ENCODE peak calls at places on chromosomes 11 and 22, in seven cellular contexts. B is astrocyte of the spinal cord, I is breast epithelium, G is ovary, Q is AG09309, C is choroid plexus epithelial cell, J is mesendoderm. R is an unnamed sample.

GRCh38 chr22:42966389-42966998 is 48.5 kb downstream of the PACSIN2 start:
- DNase-seq in Q (no peak), I (no peak), B (no peak), C (no peak), J (no peak), G (no peak), R (no peak)

GRCh38 chr22:20783844-20784723 is 10.2 kb downstream of the SERPIND1 start:
- DNase-seq in I (no peak), B (peak; percentile 70), J (peak; percentile 83), C (peak; percentile 86), Q (no peak), G (no peak), R (no peak)

GRCh38 chr11:134442246-134442645 is 30.2 kb upstream of the B3GAT1 start:
- DNase-seq in J (no peak), C (no peak), I (no peak), B (no peak), G (no peak), Q (no peak), R (no peak)

GRCh38 chr11:14567064-14567651 is 47.0 kb upstream of the PSMA1 start:
- DNase-seq in Q (no peak), B (no peak), J (no peak), I (no peak), G (no peak), C (no peak), R (no peak)

GRCh38 chr22:23227380-23227779 is 47.1 kb downstream of the BCR start:
- DNase-seq in I (no peak), G (no peak), C (no peak), B (no peak), Q (no peak), J (no peak), R (no peak)

GRCh38 chr11:18749681-18750319 is 23.8 kb upstream of the IGSF22 start:
- DNase-seq in Q (peak; percentile 21), J (peak; percentile 75), I (no peak), C (peak; percentile 66), B (peak; percentile 65), G (no peak), R (no peak)

GRCh38 chr11:6229911-6230310 is 4.5 kb downstream of the FHIP1B start:
- DNase-seq in I (no peak), G (no peak), B (no peak), Q (no peak), J (no peak), C (no peak), R (no peak)

GRCh38 chr11:3231851-3232744 is at the start of gene MRGPRE:
- DNase-seq in B (no peak), G (no peak), I (no peak), C (peak; percentile 5), J (no peak), Q (no peak), R (no peak)

GRCh38 chr11:97269527-97269926 is 879.7 kb downstream of the JRKL start:
- DNase-seq in C (peak; percentile 26), B (no peak), G (no peak), I (no peak), J (peak; percentile 85), Q (no peak), R (no peak)

GRCh38 chr11:58000699-58001098 is 23.0 kb upstream of the OR9Q1 start:
- DNase-seq in G (no peak), B (no peak), C (no peak), J (no peak), I (no peak), Q (no peak), R (no peak)

GRCh38 chr22:36934153-36934939 is 20.9 kb downstream of the CSF2RB start:
- DNase-seq in I (no peak), Q (no peak), G (no peak), B (no peak), J (no peak), C (no peak), R (no peak)

GRCh38 chr11:77111277-77111676 is 8.6 kb downstream of the OMP start:
- DNase-seq in B (no peak), Q (no peak), I (no peak), C (no peak), J (no peak), G (no peak), R (no peak)

GRCh38 chr22:43042101-43042780 is 27.3 kb upstream of the PACSIN2 start:
- DNase-seq in B (peak; percentile 70), I (peak; percentile 36), G (no peak), J (no peak), Q (no peak), C (peak; percentile 50), R (no peak)

GRCh38 chr11:79046365-79046764 is 394.5 kb downstream of the TENM4 start:
- DNase-seq in Q (no peak), G (no peak), B (no peak), J (no peak), I (no peak), C (no peak), R (no peak)

GRCh38 chr11:12106101-12106500 is 4.3 kb upstream of the MICAL2 start:
- DNase-seq in C (no peak), G (no peak), Q (no peak), J (no peak), B (no peak), I (no peak), R (no peak)

GRCh38 chr11:122769126-122769780 is 69.0 kb upstream of the CRTAM start:
- DNase-seq in G (no peak), J (no peak), I (no peak), B (peak; percentile 53), Q (no peak), C (peak; percentile 42), R (no peak)

GRCh38 chr22:28018461-28018927 is 99.4 kb upstream of the PITPNB start:
- DNase-seq in I (no peak), G (peak; percentile 16), Q (no peak), B (no peak), J (no peak), C (no peak), R (no peak)

GRCh38 chr22:25110596-25110845 is 89.1 kb upstream of the CRYBB3 start:
- DNase-seq in J (no peak), I (no peak), C (no peak), G (no peak), B (no peak), Q (no peak), R (no peak)

GRCh38 chr11:36361472-36361871 is 65.4 kb downstream of the PRR5L start:
- DNase-seq in I (no peak), J (no peak), B (no peak), C (no peak), G (no peak), Q (no peak), R (no peak)
- H3K4me3 ChIP-seq in I (peak overlapping the region; percentile 1), J (no peak overlapping the region), B (peak overlapping the region; percentile 6), C (peak overlapping the region; percentile 25), G (no peak overlapping the region), Q (no peak overlapping the region), R (peak overlapping the region; percentile 31)

GRCh38 chr11:47147250-47147649 is 29.4 kb downstream of the ARFGAP2 start:
- DNase-seq in B (no peak), Q (no peak), G (no peak), I (no peak), J (peak; percentile 70), C (no peak), R (no peak)
- H3K4me3 ChIP-seq in B (no peak overlapping the region), Q (no peak overlapping the region), G (no peak overlapping the region), I (no peak overlapping the region), J (no peak overlapping the region), C (no peak overlapping the region), R (no peak overlapping the region)

DNA sequence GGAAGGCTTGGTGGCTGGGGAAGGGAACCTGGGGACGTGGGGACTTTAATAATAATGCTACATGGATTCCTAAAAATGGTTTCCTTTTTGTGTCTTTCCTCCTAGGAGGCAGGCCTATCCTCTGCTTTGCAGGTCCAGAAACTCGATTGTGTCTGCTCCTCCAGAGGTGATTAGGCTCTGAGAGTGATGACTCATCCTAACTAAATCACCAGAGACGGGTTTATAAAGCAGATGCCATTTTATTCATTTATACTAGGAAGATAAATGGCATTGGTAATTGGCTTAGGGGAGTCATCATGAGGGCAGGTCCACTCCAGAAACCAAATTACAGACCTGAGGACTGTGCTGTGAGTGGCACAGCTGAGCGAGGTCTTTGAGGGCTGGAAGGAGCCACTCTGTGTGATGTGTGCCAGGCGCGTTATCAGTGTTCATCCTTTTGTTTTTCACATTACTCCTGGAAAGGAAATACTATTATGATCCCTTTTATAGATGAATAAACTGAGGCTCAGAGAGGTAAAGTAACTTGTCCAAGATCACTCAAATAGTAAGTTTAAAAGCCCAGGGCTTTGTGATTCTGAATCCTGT is 7.1 kb downstream of the NLRX1 start:
- DNase-seq in I (no peak), B (peak; percentile 33), C (peak; percentile 35), Q (no peak), J (peak; percentile 33), G (no peak), R (no peak)
- H3K4me3 ChIP-seq in I (no peak overlapping the region), B (no peak overlapping the region), C (no peak overlapping the region), Q (no peak overlapping the region), J (no peak overlapping the region), G (no peak overlapping the region), R (no peak overlapping the region)

GRCh38 chr11:104136861-104137260 is 27.1 kb downstream of the PDGFD start:
- DNase-seq in C (no peak), J (no peak), G (no peak), I (no peak), B (no peak), Q (no peak), R (no peak)
- H3K4me3 ChIP-seq in C (no peak overlapping the region), J (no peak overlapping the region), G (no peak overlapping the region), I (no peak overlapping the region), B (no peak overlapping the region), Q (no peak overlapping the region), R (no peak overlapping the region)

GRCh38 chr11:74683941-74684481 is 47.2 kb downstream of the CHRDL2 start:
- DNase-seq in Q (no peak), G (no peak), B (no peak), C (no peak), I (no peak), J (no peak), R (no peak)
- H3K4me3 ChIP-seq in Q (no peak overlapping the region), G (no peak overlapping the region), B (no peak overlapping the region), C (no peak overlapping the region), I (peak overlapping the region; percentile 35), J (no peak overlapping the region), R (no peak overlapping the region)

DNA sequence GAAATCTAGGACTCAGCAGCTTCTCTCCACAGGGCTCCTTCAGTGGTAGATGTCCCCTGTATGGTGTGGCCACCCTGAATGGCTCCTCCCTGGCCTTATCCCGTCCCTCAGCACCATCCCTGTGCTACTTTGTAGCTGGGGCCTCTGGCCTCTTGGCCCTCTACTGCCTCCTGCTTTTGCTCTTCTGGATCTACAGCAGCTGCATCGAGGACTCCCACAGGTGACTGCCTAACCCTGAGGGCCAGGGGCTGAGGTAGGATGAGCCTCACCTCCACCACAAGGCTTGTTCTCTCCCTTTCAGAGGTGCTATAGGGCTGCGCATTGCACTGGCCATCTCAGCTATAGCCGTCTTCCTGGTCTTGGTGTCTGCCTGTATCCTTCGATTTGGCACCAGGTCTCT is 1.8 kb downstream of the TMEM179B start:
- DNase-seq in G (no peak), J (peak; percentile 55), B (no peak), I (no peak), Q (no peak), C (no peak), R (no peak)
- H3K4me3 ChIP-seq in G (no peak overlapping the region), J (no peak overlapping the region), B (no peak overlapping the region), I (no peak overlapping the region), Q (no peak overlapping the region), C (no peak overlapping the region), R (no peak overlapping the region)